ENCODE peak calls at places on chromosomes 13 and 19, in six cellular contexts. One of them, this sample, is unnamed.

GRCh38 chr19:51439021-51439465 is 19.2 kb downstream of the SIGLEC8 start:
- DNase-seq in cardiac fibroblast: peak; percentile 3
- DNase-seq in stimulated activated naive CD4-positive, alpha-beta T cell: no peak
- DNase-seq in brain pericyte: no peak
- DNase-seq in nucleus accumbens: no peak
- DNase-seq in NCI-H510A treated with DMSO at 0.1 percent for 48 hours: no peak
- DNase-seq in this sample: peak; percentile 34

GRCh38 chr13:45490068-45490467 is 25.3 kb downstream of the COG3 start:
- DNase-seq in cardiac fibroblast: no peak
- DNase-seq in stimulated activated naive CD4-positive, alpha-beta T cell: peak; percentile 6
- DNase-seq in brain pericyte: no peak
- DNase-seq in nucleus accumbens: no peak
- DNase-seq in NCI-H510A treated with DMSO at 0.1 percent for 48 hours: no peak
- DNase-seq in this sample: no peak

GRCh38 chr19:13037161-13037560 is 41.9 kb downstream of the NFIX start:
- DNase-seq in cardiac fibroblast: peak; percentile 95
- DNase-seq in stimulated activated naive CD4-positive, alpha-beta T cell: no peak
- DNase-seq in brain pericyte: no peak
- DNase-seq in nucleus accumbens: no peak
- DNase-seq in NCI-H510A treated with DMSO at 0.1 percent for 48 hours: no peak
- DNase-seq in this sample: peak; percentile 68

GRCh38 chr19:623974-624373 is 9.4 kb downstream of the POLRMT start:
- DNase-seq in cardiac fibroblast: peak; percentile 88
- DNase-seq in stimulated activated naive CD4-positive, alpha-beta T cell: no peak
- DNase-seq in brain pericyte: peak; percentile 99
- DNase-seq in nucleus accumbens: no peak
- DNase-seq in NCI-H510A treated with DMSO at 0.1 percent for 48 hours: no peak
- DNase-seq in this sample: no peak

GRCh38 chr19:4914736-4915501 is 5.6 kb downstream of the UHRF1 start:
- DNase-seq in cardiac fibroblast: peak; percentile 82
- DNase-seq in stimulated activated naive CD4-positive, alpha-beta T cell: peak; percentile 60
- DNase-seq in brain pericyte: no peak
- DNase-seq in nucleus accumbens: no peak
- DNase-seq in NCI-H510A treated with DMSO at 0.1 percent for 48 hours: peak; percentile 27
- DNase-seq in this sample: peak; percentile 91

GRCh38 chr19:30361721-30362120 is 10.5 kb upstream of the ZNF536 start:
- DNase-seq in cardiac fibroblast: no peak
- DNase-seq in stimulated activated naive CD4-positive, alpha-beta T cell: no peak
- DNase-seq in brain pericyte: no peak
- DNase-seq in nucleus accumbens: no peak
- DNase-seq in NCI-H510A treated with DMSO at 0.1 percent for 48 hours: no peak
- DNase-seq in this sample: no peak

GRCh38 chr13:39688699-39689405 is 33.4 kb downstream of the COG6 start:
- DNase-seq in cardiac fibroblast: peak; percentile 10
- DNase-seq in stimulated activated naive CD4-positive, alpha-beta T cell: no peak
- DNase-seq in brain pericyte: no peak
- DNase-seq in nucleus accumbens: no peak
- DNase-seq in NCI-H510A treated with DMSO at 0.1 percent for 48 hours: no peak
- DNase-seq in this sample: no peak

GRCh38 chr19:10454267-10454666 is 33.9 kb downstream of the PDE4A start:
- DNase-seq in cardiac fibroblast: peak; percentile 18
- DNase-seq in stimulated activated naive CD4-positive, alpha-beta T cell: no peak
- DNase-seq in brain pericyte: no peak
- DNase-seq in nucleus accumbens: peak; percentile 57
- DNase-seq in NCI-H510A treated with DMSO at 0.1 percent for 48 hours: no peak
- DNase-seq in this sample: no peak

GRCh38 chr19:34600366-34600765 is 76.6 kb downstream of the SCGB2B2 start:
- DNase-seq in cardiac fibroblast: no peak
- DNase-seq in stimulated activated naive CD4-positive, alpha-beta T cell: no peak
- DNase-seq in brain pericyte: no peak
- DNase-seq in nucleus accumbens: no peak
- DNase-seq in NCI-H510A treated with DMSO at 0.1 percent for 48 hours: no peak
- DNase-seq in this sample: no peak

This sample was measured in SW480.